ENCODE peak calls at places on chromosomes 16 and 17, in four cellular contexts. D is stimulated activated effector memory CD8-positive, alpha-beta T cell treated with anti-CD3 and anti-CD28 coated beads, Interleukin-12 subunit alpha, Interleukin-12 subunit beta, amount 100 ng/mL, for 72 hours; C is GM23338; R is MM.1S. B is an unnamed sample.

GRCh38 chr17:82231562-82232321 is 2.9 kb downstream of the SLC16A3 start:
- DNase-seq in D (no peak), C (peak; percentile 84), R (no peak), B (peak; percentile 67)

GRCh38 chr16:27508476-27508875 is 41.2 kb downstream of the GTF3C1 start:
- DNase-seq in D (no peak), C (no peak), R (no peak), B (no peak)

GRCh38 chr17:45896803-45897693 is 2.7 kb downstream of the MAPT start:
- DNase-seq in D (no peak), C (peak; percentile 86), R (no peak), B (peak; percentile 47)

GRCh38 chr16:78639775-78640174 is 540.3 kb downstream of the WWOX start:
- DNase-seq in D (no peak), C (no peak), R (peak; percentile 70), B (no peak)

GRCh38 chr17:79651751-79652150 is 40.9 kb upstream of the RBFOX3 start:
- DNase-seq in D (no peak), C (no peak), R (no peak), B (no peak)

GRCh38 chr17:71975998-71976649 is 144.7 kb upstream of the SOX9 start:
- DNase-seq in D (no peak), C (peak; percentile 11), R (no peak), B (no peak)

GRCh38 chr16:84520778-84521770 is 16.6 kb upstream of the MEAK7 start:
- DNase-seq in D (no peak), C (no peak), R (no peak), B (no peak)

GRCh38 chr17:66570353-66571195 is 264.3 kb upstream of the CACNG5 start:
- DNase-seq in D (no peak), C (no peak), R (no peak), B (no peak)

GRCh38 chr16:50247906-50248608 is 18.3 kb upstream of the ADCY7 start:
- DNase-seq in D (peak; percentile 44), C (peak; percentile 37), R (no peak), B (no peak)

GRCh38 chr17:9252525-9252924 is 231.2 kb downstream of the NTN1 start:
- DNase-seq in D (no peak), C (no peak), R (no peak), B (no peak)

GRCh38 chr16:425740-426114 is 278 bp downstream of the RAB11FIP3 start:
- DNase-seq in D (no peak), C (peak; percentile 55), R (no peak), B (peak; percentile 82)

GRCh38 chr17:19386276-19386863 is 620 bp downstream of the MFAP4 start:
- DNase-seq in D (no peak), C (peak; percentile 28), R (no peak), B (no peak)

GRCh38 chr17:78176548-78177025 is 8.2 kb downstream of the SYNGR2 start:
- DNase-seq in D (peak; percentile 84), C (peak; percentile 86), R (peak; percentile 73), B (peak; percentile 83)

B was measured in iPS-NIHi11.